ENCODE peak calls at places on chromosomes 11 and 22, in four cellular contexts. One of them, this sample, is unnamed. For H3K9me3, the result is how much of the 10 kb centered on the place peaks cover.

GRCh38 chr22:40594924-40595323 is 41.6 kb downstream of the MRTFA start:
- DNase-seq in spleen: no peak
- DNase-seq in prostate gland: no peak
- DNase-seq in IMR-90: peak
- DNase-seq in this sample: no peak

GRCh38 chr11:119363874-119364590 is 17.5 kb downstream of the USP2 start:
- DNase-seq in spleen: peak
- DNase-seq in prostate gland: no peak
- DNase-seq in IMR-90: no peak
- DNase-seq in this sample: peak

GRCh38 chr11:57172031-57172430 is 9.7 kb upstream of the LRRC55 start:
- DNase-seq in spleen: no peak
- DNase-seq in prostate gland: no peak
- DNase-seq in IMR-90: no peak
- DNase-seq in this sample: no peak

GRCh38 chr22:19990188-19990587 is 26.4 kb downstream of the ARVCF start:
- DNase-seq in spleen: no peak
- DNase-seq in prostate gland: no peak
- DNase-seq in IMR-90: no peak
- DNase-seq in this sample: no peak

GRCh38 chr11:75554258-75555022 is 7.6 kb upstream of the SERPINH1 start:
- DNase-seq in spleen: no peak
- DNase-seq in prostate gland: peak
- DNase-seq in IMR-90: peak
- DNase-seq in this sample: no peak

GRCh38 chr11:97332271-97332670 is 942.5 kb downstream of the JRKL start:
- DNase-seq in spleen: no peak
- DNase-seq in prostate gland: no peak
- DNase-seq in IMR-90: no peak
- DNase-seq in this sample: no peak

GRCh38 chr11:64016512-64016911 is 19.2 kb upstream of the FLRT1 start:
- DNase-seq in spleen: no peak
- DNase-seq in prostate gland: no peak
- DNase-seq in IMR-90: no peak
- DNase-seq in this sample: no peak

GRCh38 chr11:133895551-133895950 is 50.2 kb upstream of the SPATA19 start:
- DNase-seq in spleen: no peak
- DNase-seq in prostate gland: no peak
- DNase-seq in IMR-90: no peak
- DNase-seq in this sample: no peak

GRCh38 chr11:134333312-134333711 is 1.5 kb downstream of the GLB1L2 start:
- DNase-seq in spleen: no peak
- DNase-seq in prostate gland: no peak
- DNase-seq in IMR-90: no peak
- DNase-seq in this sample: no peak

GRCh38 chr11:1358286-1358685 is 31.4 kb upstream of the BRSK2 start:
- DNase-seq in spleen: peak
- DNase-seq in prostate gland: peak
- DNase-seq in IMR-90: peak
- DNase-seq in this sample: no peak

GRCh38 chr11:46357483-46357936 is 10.2 kb downstream of the DGKZ start:
- DNase-seq in spleen: peak
- DNase-seq in prostate gland: peak
- DNase-seq in IMR-90: no peak
- DNase-seq in this sample: no peak

GRCh38 chr22:41028841-41029240 is 63.6 kb upstream of the EP300 start:
- DNase-seq in spleen: no peak
- DNase-seq in prostate gland: no peak
- DNase-seq in IMR-90: peak
- DNase-seq in this sample: no peak

GRCh38 chr11:17719028-17719939 is at the start of gene MYOD1:
- DNase-seq in spleen: no peak
- DNase-seq in prostate gland: no peak
- DNase-seq in IMR-90: no peak
- DNase-seq in this sample: no peak

GRCh38 chr11:83002047-83002446 is 69.7 kb downstream of the RAB30 start:
- DNase-seq in spleen: no peak
- DNase-seq in prostate gland: no peak
- DNase-seq in IMR-90: no peak
- DNase-seq in this sample: no peak

GRCh38 chr11:130023204-130023603 is 20.6 kb upstream of the PRDM10 start:
- DNase-seq in spleen: no peak
- DNase-seq in prostate gland: no peak
- DNase-seq in IMR-90: peak
- DNase-seq in this sample: no peak

GRCh38 chr22:24208012-24208749 is 26.9 kb downstream of the SUSD2 start:
- DNase-seq in spleen: no peak
- DNase-seq in prostate gland: peak
- DNase-seq in IMR-90: peak
- DNase-seq in this sample: no peak

GRCh38 chr22:29043906-29044575 is 17.6 kb downstream of the C22orf31 start:
- DNase-seq in spleen: no peak
- DNase-seq in prostate gland: no peak
- DNase-seq in IMR-90: peak
- DNase-seq in this sample: no peak
- H3K27ac ChIP-seq in spleen: no peak
- H3K27ac ChIP-seq in prostate gland: peak
- H3K27ac ChIP-seq in IMR-90: peak
- H3K27ac ChIP-seq in this sample: no peak

DNA sequence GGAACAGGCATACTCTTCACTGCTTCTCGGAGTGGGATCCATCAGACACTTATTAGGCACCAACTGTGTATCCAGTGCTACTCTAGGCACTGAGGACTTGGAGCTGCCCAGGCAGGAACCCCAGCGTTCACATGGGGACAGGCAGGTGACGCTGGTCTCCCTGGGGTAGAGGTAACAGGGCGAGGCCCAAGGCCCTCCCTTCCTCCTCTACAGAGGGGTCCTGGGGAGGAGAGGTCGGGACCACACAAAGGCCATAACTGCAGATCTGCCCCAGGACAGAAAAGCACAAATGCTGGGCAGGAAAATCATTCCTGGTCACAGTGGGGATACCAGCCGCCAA is 262.2 kb downstream of the BRD1 start:
- DNase-seq in spleen: peak
- DNase-seq in prostate gland: no peak
- DNase-seq in IMR-90: no peak
- DNase-seq in this sample: no peak
- H3K9me3 ChIP-seq in spleen: under half
- H3K9me3 ChIP-seq in prostate gland: under half
- H3K9me3 ChIP-seq in IMR-90: half or more
- H3K9me3 ChIP-seq in this sample: under half

GRCh38 chr11:93490996-93491618 is 52.1 kb downstream of the SMCO4 start:
- DNase-seq in spleen: no peak
- DNase-seq in prostate gland: no peak
- DNase-seq in IMR-90: no peak
- DNase-seq in this sample: no peak
- H3K27ac ChIP-seq in spleen: no peak
- H3K27ac ChIP-seq in prostate gland: no peak
- H3K27ac ChIP-seq in IMR-90: no peak
- H3K27ac ChIP-seq in this sample: no peak

GRCh38 chr11:59114344-59114743 is 7.3 kb downstream of the FAM111B start:
- DNase-seq in spleen: no peak
- DNase-seq in prostate gland: no peak
- DNase-seq in IMR-90: no peak
- DNase-seq in this sample: no peak
- H3K9me3 ChIP-seq in spleen: under half
- H3K9me3 ChIP-seq in prostate gland: under half
- H3K9me3 ChIP-seq in IMR-90: under half
- H3K9me3 ChIP-seq in this sample: under half

DNA sequence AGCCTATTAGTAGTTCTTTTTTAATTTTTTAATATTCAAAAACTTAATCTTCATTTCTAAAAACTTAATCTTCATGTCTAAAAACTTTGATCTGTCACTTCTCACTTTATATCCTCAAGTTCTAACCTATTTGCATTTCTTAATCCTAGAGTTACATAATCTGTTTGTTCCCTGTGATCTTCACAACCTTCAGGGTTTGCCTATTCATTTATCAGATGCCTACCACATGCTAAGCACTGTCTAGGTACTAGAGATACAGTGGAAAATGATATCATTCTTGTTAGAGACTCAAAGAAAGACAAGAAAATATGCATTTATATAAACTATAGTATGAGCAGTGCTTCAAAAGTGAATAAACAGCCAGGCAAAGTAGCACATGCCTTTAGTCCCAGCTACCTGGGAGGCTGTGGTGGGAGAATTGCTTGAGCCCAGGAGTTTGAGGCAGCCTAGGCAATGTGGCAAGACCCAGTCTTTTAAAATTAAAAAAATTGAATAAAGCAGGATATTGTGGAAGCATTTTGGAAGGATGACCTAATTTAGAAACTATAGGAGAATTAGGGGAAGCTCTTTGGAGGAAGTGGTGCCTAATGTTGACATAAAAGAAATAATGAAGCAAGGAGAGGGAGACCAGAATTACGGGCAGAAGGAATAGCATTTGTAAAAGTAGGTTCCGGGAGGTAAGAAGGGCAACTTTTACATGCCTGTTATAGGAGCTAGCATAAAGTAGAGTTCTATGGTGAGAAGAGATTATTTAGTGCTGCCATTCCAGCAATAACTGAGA is 54.4 kb upstream of the GRK2 start:
- DNase-seq in spleen: no peak
- DNase-seq in prostate gland: no peak
- DNase-seq in IMR-90: no peak
- DNase-seq in this sample: no peak
- H3K27ac ChIP-seq in spleen: peak
- H3K27ac ChIP-seq in prostate gland: no peak
- H3K27ac ChIP-seq in IMR-90: no peak
- H3K27ac ChIP-seq in this sample: no peak

GRCh38 chr22:47517062-47517461 is 754.6 kb downstream of the TBC1D22A start:
- DNase-seq in spleen: no peak
- DNase-seq in prostate gland: no peak
- DNase-seq in IMR-90: no peak
- DNase-seq in this sample: no peak
- H3K9me3 ChIP-seq in spleen: under half
- H3K9me3 ChIP-seq in prostate gland: under half
- H3K9me3 ChIP-seq in IMR-90: under half
- H3K9me3 ChIP-seq in this sample: under half

GRCh38 chr11:76783294-76783900 is at the start of gene TSKU:
- DNase-seq in spleen: no peak
- DNase-seq in prostate gland: no peak
- DNase-seq in IMR-90: no peak
- DNase-seq in this sample: no peak
- H3K27ac ChIP-seq in spleen: peak
- H3K27ac ChIP-seq in prostate gland: peak
- H3K27ac ChIP-seq in IMR-90: peak
- H3K27ac ChIP-seq in this sample: peak

DNA sequence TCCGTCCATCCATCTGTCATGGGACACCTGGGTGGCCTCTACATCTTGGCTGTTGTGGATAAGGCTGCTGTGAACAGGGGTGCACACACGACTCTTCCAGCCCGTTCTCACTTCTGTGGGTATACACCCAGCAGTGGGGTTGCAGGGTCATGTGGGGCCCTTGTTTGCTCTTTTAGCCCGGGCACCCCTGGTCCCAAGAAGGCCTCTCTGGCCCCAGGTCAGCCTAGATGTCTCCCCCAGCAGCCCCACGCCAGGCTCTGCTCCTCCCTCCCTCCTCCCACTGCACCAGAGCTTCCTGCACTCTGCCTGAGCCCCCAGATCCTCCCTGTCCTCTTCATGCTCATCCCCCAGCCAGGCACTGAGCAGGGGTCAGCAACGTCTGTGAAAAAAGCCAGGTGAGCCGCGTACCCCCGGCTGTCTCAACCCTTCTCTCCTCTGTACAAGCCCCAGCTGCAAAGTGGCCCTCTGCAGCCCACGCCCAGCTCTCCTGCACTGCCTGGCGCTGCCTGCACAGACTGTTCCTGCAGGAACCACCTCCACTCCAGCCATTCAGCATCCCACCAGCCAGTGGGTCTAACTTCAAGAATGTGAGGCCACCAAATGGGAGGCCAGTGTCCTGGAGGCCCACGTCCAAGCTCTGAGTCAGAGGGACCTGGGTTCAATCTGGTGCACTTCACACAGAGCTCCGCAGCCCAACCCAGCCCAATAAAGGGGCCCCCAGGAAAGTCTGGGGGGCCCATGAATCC is 1508.9 kb downstream of the BRD1 start:
- DNase-seq in spleen: peak
- DNase-seq in prostate gland: no peak
- DNase-seq in IMR-90: no peak
- DNase-seq in this sample: no peak
- H3K9me3 ChIP-seq in spleen: under half
- H3K9me3 ChIP-seq in prostate gland: under half
- H3K9me3 ChIP-seq in IMR-90: under half
- H3K9me3 ChIP-seq in this sample: under half

GRCh38 chr11:90216611-90217010 is 6.2 kb downstream of the CHORDC1 start:
- DNase-seq in spleen: no peak
- DNase-seq in prostate gland: no peak
- DNase-seq in IMR-90: no peak
- DNase-seq in this sample: no peak
- H3K27ac ChIP-seq in spleen: no peak
- H3K27ac ChIP-seq in prostate gland: no peak
- H3K27ac ChIP-seq in IMR-90: no peak
- H3K27ac ChIP-seq in this sample: no peak

GRCh38 chr11:2649848-2650247 is 49.9 kb downstream of the KCNQ1OT1 start:
- DNase-seq in spleen: no peak
- DNase-seq in prostate gland: no peak
- DNase-seq in IMR-90: no peak
- DNase-seq in this sample: no peak
- H3K9me3 ChIP-seq in spleen: half or more
- H3K9me3 ChIP-seq in prostate gland: under half
- H3K9me3 ChIP-seq in IMR-90: half or more
- H3K9me3 ChIP-seq in this sample: under half